ENCODE peak calls at places on chromosomes 12 and 14, in eight cellular contexts. O, L, Q, C, G, Z, N and V are unnamed samples.

GRCh38 chr12:86230516-86231146 is 25.6 kb downstream of the MGAT4C start:
- DNase-seq in O (no peak), Q (no peak), C (peak; percentile 31), L (no peak), N (no peak), Z (no peak), G (no peak), V (no peak)

GRCh38 chr14:104968541-104969401 is 9.4 kb downstream of the AHNAK2 start:
- DNase-seq in Q (no peak), C (peak; percentile 23), L (no peak), G (no peak), O (peak; percentile 31), Z (no peak), N (no peak), V (peak; percentile 51)

GRCh38 chr12:108670066-108670631 is 36.5 kb upstream of the SELPLG start:
- DNase-seq in G (no peak), O (no peak), L (no peak), N (no peak), Q (no peak), C (no peak), Z (no peak), V (no peak)

GRCh38 chr12:52740591-52740990 is 36.6 kb downstream of the KRT76 start:
- DNase-seq in C (peak; percentile 15), N (peak; percentile 70), L (peak; percentile 64), Z (no peak), G (no peak), O (no peak), Q (no peak), V (peak; percentile 26)

GRCh38 chr14:67697006-67697405 is 1.4 kb upstream of the RDH11 start:
- DNase-seq in Z (no peak), O (no peak), N (no peak), C (no peak), G (no peak), L (no peak), Q (no peak), V (no peak)

GRCh38 chr12:51200156-51200555 is 17.7 kb downstream of the POU6F1 start:
- DNase-seq in Q (no peak), N (no peak), G (no peak), O (no peak), Z (no peak), C (no peak), L (no peak), V (no peak)

GRCh38 chr14:89507926-89508460 is 91.0 kb upstream of the FOXN3 start:
- DNase-seq in G (no peak), L (no peak), O (no peak), Z (no peak), Q (no peak), N (no peak), C (peak; percentile 57), V (no peak)

GRCh38 chr12:12224240-12224940 is 42.5 kb downstream of the LRP6 start:
- DNase-seq in N (no peak), G (no peak), L (no peak), Q (no peak), Z (no peak), C (peak; percentile 81), O (no peak), V (no peak)

GRCh38 chr14:70416717-70417349 is at the start of gene SYNJ2BP:
- DNase-seq in C (peak; percentile 70), L (peak; percentile 53), G (peak; percentile 81), Q (peak; percentile 72), Z (peak; percentile 37), N (peak; percentile 88), O (peak; percentile 80), V (peak; percentile 80)

GRCh38 chr14:99322731-99323599 is 51.0 kb upstream of the BCL11B start:
- DNase-seq in N (no peak), Z (no peak), O (no peak), C (no peak), G (no peak), Q (no peak), L (no peak), V (no peak)